ENCODE peak calls at places on chromosomes 16 and 17, in six cellular contexts. One of them, this sample, is unnamed.

GRCh38 chr16:25014500-25015147 is 545 bp downstream of the ARHGAP17 start:
- DNase-seq in neural progenitor cell: peak; percentile 77
- DNase-seq in GM23248: peak; percentile 75
- DNase-seq in IMR-90: peak; percentile 48
- DNase-seq in HAP-1: peak; percentile 62
- DNase-seq in colonic mucosa: peak; percentile 63
- DNase-seq in this sample: peak; percentile 46

GRCh38 chr17:55089251-55089650 is 120.7 kb downstream of the STXBP4 start:
- DNase-seq in neural progenitor cell: no peak
- DNase-seq in GM23248: no peak
- DNase-seq in IMR-90: no peak
- DNase-seq in HAP-1: no peak
- DNase-seq in colonic mucosa: no peak
- DNase-seq in this sample: no peak

GRCh38 chr17:48604770-48605329 is at the start of gene HOXB6:
- DNase-seq in neural progenitor cell: no peak
- DNase-seq in GM23248: peak; percentile 74
- DNase-seq in IMR-90: no peak
- DNase-seq in HAP-1: no peak
- DNase-seq in colonic mucosa: peak; percentile 92
- DNase-seq in this sample: no peak

GRCh38 chr17:13395346-13395745 is 206.4 kb downstream of the HS3ST3A1 start:
- DNase-seq in neural progenitor cell: no peak
- DNase-seq in GM23248: peak; percentile 69
- DNase-seq in IMR-90: no peak
- DNase-seq in HAP-1: no peak
- DNase-seq in colonic mucosa: no peak
- DNase-seq in this sample: no peak

GRCh38 chr17:21397341-21398050 is 21.3 kb downstream of the KCNJ12 start:
- DNase-seq in neural progenitor cell: no peak
- DNase-seq in GM23248: peak; percentile 97
- DNase-seq in IMR-90: peak; percentile 81
- DNase-seq in HAP-1: no peak
- DNase-seq in colonic mucosa: no peak
- DNase-seq in this sample: no peak

GRCh38 chr16:7398536-7398935 is 65.9 kb downstream of the RBFOX1 start:
- DNase-seq in neural progenitor cell: no peak
- DNase-seq in GM23248: no peak
- DNase-seq in IMR-90: no peak
- DNase-seq in HAP-1: no peak
- DNase-seq in colonic mucosa: no peak
- DNase-seq in this sample: no peak

GRCh38 chr17:77479817-77480508 is 339.2 kb downstream of the SEC14L1 start:
- DNase-seq in neural progenitor cell: peak; percentile 56
- DNase-seq in GM23248: no peak
- DNase-seq in IMR-90: peak; percentile 34
- DNase-seq in HAP-1: no peak
- DNase-seq in colonic mucosa: no peak
- DNase-seq in this sample: no peak

GRCh38 chr16:84720180-84720579 is 20.4 kb downstream of the USP10 start:
- DNase-seq in neural progenitor cell: no peak
- DNase-seq in GM23248: peak; percentile 78
- DNase-seq in IMR-90: no peak
- DNase-seq in HAP-1: no peak
- DNase-seq in colonic mucosa: no peak
- DNase-seq in this sample: no peak

GRCh38 chr16:6689643-6690042 is 643.0 kb upstream of the RBFOX1 start:
- DNase-seq in neural progenitor cell: peak; percentile 51
- DNase-seq in GM23248: no peak
- DNase-seq in IMR-90: no peak
- DNase-seq in HAP-1: no peak
- DNase-seq in colonic mucosa: no peak
- DNase-seq in this sample: no peak

GRCh38 chr16:81716478-81717210 is 62.4 kb upstream of the PLCG2 start:
- DNase-seq in neural progenitor cell: no peak
- DNase-seq in GM23248: no peak
- DNase-seq in IMR-90: no peak
- DNase-seq in HAP-1: no peak
- DNase-seq in colonic mucosa: no peak
- DNase-seq in this sample: no peak

GRCh38 chr16:81719993-81720392 is 59.1 kb upstream of the PLCG2 start:
- DNase-seq in neural progenitor cell: no peak
- DNase-seq in GM23248: no peak
- DNase-seq in IMR-90: no peak
- DNase-seq in HAP-1: no peak
- DNase-seq in colonic mucosa: peak; percentile 59
- DNase-seq in this sample: no peak

GRCh38 chr16:81720973-81721907 is 57.9 kb upstream of the PLCG2 start:
- DNase-seq in neural progenitor cell: no peak
- DNase-seq in GM23248: no peak
- DNase-seq in IMR-90: peak; percentile 61
- DNase-seq in HAP-1: no peak
- DNase-seq in colonic mucosa: no peak
- DNase-seq in this sample: no peak

GRCh38 chr16:81717662-81718189 is 61.4 kb upstream of the PLCG2 start:
- DNase-seq in neural progenitor cell: no peak
- DNase-seq in GM23248: no peak
- DNase-seq in IMR-90: no peak
- DNase-seq in HAP-1: no peak
- DNase-seq in colonic mucosa: no peak
- DNase-seq in this sample: no peak

DNA sequence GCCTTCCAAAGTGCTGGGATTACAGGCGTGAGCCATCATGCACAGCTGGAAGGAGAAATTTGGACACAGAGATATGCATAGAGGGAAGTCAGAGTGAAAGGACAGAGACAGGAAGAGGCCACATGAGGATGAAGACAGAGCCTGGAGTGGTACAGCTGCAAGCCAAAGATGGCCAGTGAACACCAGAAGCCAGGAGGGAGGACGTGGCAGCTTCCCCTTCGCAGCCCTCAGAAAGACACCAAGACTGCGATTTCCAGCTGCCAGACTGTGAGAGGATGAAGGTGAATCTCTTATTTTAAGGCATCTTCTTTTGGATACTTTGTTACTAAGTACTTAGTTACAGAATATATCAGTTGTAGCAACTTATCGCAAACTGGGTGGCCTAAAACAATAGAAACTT is 60.5 kb upstream of the PLCG2 start:
- DNase-seq in neural progenitor cell: no peak
- DNase-seq in GM23248: no peak
- DNase-seq in IMR-90: no peak
- DNase-seq in HAP-1: no peak
- DNase-seq in colonic mucosa: no peak
- DNase-seq in this sample: no peak
- H3K4me3 ChIP-seq in neural progenitor cell: no peak overlapping the region
- H3K4me3 ChIP-seq in GM23248: no peak overlapping the region
- H3K4me3 ChIP-seq in IMR-90: no peak overlapping the region
- H3K4me3 ChIP-seq in HAP-1: no peak overlapping the region
- H3K4me3 ChIP-seq in colonic mucosa: no peak overlapping the region
- H3K4me3 ChIP-seq in this sample: no peak overlapping the region

DNA sequence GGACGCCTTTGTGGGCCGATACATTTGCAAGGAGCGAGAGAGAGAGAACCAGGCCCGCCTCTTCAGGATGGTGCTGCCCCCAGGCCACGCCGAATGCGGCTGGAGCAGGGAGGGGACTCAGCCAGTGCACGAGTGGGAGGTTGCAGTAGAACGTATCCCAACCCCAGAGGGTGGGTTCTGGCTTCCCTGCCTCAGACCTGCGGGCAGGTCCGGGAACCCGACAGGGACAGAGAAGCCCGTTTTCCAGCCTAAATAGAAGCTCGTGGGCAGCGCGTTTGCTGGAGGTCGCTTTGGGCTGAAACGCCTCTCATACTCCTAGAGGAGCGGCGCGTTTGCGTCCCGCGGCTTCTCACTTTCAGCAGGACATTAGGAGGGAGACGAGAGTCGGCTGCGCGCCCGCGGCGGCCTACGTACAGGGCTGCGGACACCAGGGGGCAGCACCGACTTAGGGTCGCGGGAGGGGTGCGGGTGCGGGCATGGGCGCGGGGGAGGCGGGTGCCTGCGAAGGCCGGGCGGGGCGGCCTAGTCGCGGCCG is 11.0 kb downstream of the TBX2 start:
- DNase-seq in neural progenitor cell: peak; percentile 89
- DNase-seq in GM23248: peak; percentile 75
- DNase-seq in IMR-90: peak; percentile 86
- DNase-seq in HAP-1: peak; percentile 17
- DNase-seq in colonic mucosa: peak; percentile 81
- DNase-seq in this sample: peak; percentile 63
- H3K4me3 ChIP-seq in neural progenitor cell: peak overlapping the region; percentile 51
- H3K4me3 ChIP-seq in GM23248: no peak overlapping the region
- H3K4me3 ChIP-seq in IMR-90: peak overlapping the region; percentile 27
- H3K4me3 ChIP-seq in HAP-1: no peak overlapping the region
- H3K4me3 ChIP-seq in colonic mucosa: peak overlapping the region; percentile 49
- H3K4me3 ChIP-seq in this sample: peak overlapping the region; percentile 73

GRCh38 chr17:18987862-18988545 is 16.6 kb downstream of the FAM83G start:
- DNase-seq in neural progenitor cell: no peak
- DNase-seq in GM23248: no peak
- DNase-seq in IMR-90: no peak
- DNase-seq in HAP-1: no peak
- DNase-seq in colonic mucosa: no peak
- DNase-seq in this sample: no peak
- H3K4me3 ChIP-seq in neural progenitor cell: no peak overlapping the region
- H3K4me3 ChIP-seq in GM23248: no peak overlapping the region
- H3K4me3 ChIP-seq in IMR-90: no peak overlapping the region
- H3K4me3 ChIP-seq in HAP-1: no peak overlapping the region
- H3K4me3 ChIP-seq in colonic mucosa: no peak overlapping the region
- H3K4me3 ChIP-seq in this sample: no peak overlapping the region

GRCh38 chr16:19245326-19245925 is 40.1 kb upstream of the CLEC19A start:
- DNase-seq in neural progenitor cell: no peak
- DNase-seq in GM23248: no peak
- DNase-seq in IMR-90: no peak
- DNase-seq in HAP-1: no peak
- DNase-seq in colonic mucosa: peak; percentile 50
- DNase-seq in this sample: no peak
- H3K4me3 ChIP-seq in neural progenitor cell: no peak overlapping the region
- H3K4me3 ChIP-seq in GM23248: no peak overlapping the region
- H3K4me3 ChIP-seq in IMR-90: no peak overlapping the region
- H3K4me3 ChIP-seq in HAP-1: no peak overlapping the region
- H3K4me3 ChIP-seq in colonic mucosa: no peak overlapping the region
- H3K4me3 ChIP-seq in this sample: no peak overlapping the region

GRCh38 chr17:28724500-28725165 is 1.4 kb downstream of the TLCD1 start:
- DNase-seq in neural progenitor cell: no peak
- DNase-seq in GM23248: no peak
- DNase-seq in IMR-90: no peak
- DNase-seq in HAP-1: peak; percentile 47
- DNase-seq in colonic mucosa: no peak
- DNase-seq in this sample: no peak

GRCh38 chr17:28726396-28726911 is 421 bp upstream of the TLCD1 start:
- DNase-seq in neural progenitor cell: peak; percentile 90
- DNase-seq in GM23248: peak; percentile 86
- DNase-seq in IMR-90: peak; percentile 39
- DNase-seq in HAP-1: peak; percentile 86
- DNase-seq in colonic mucosa: peak; percentile 85
- DNase-seq in this sample: no peak

GRCh38 chr17:28726912-28727726 is 1.1 kb upstream of the TLCD1 start:
- DNase-seq in neural progenitor cell: peak; percentile 98
- DNase-seq in GM23248: peak; percentile 95
- DNase-seq in IMR-90: peak; percentile 90
- DNase-seq in HAP-1: peak; percentile 97
- DNase-seq in colonic mucosa: peak; percentile 97
- DNase-seq in this sample: peak; percentile 92

GRCh38 chr17:28725660-28726395 is at the start of gene TLCD1:
- DNase-seq in neural progenitor cell: peak; percentile 93
- DNase-seq in GM23248: peak; percentile 90
- DNase-seq in IMR-90: peak; percentile 74
- DNase-seq in HAP-1: peak; percentile 91
- DNase-seq in colonic mucosa: peak; percentile 79
- DNase-seq in this sample: no peak

GRCh38 chr17:28725166-28725659 is 820 bp downstream of the TLCD1 start:
- DNase-seq in neural progenitor cell: no peak
- DNase-seq in GM23248: peak; percentile 73
- DNase-seq in IMR-90: peak; percentile 65
- DNase-seq in HAP-1: no peak
- DNase-seq in colonic mucosa: peak; percentile 44
- DNase-seq in this sample: no peak
- H3K4me3 ChIP-seq in neural progenitor cell: peak overlapping the region; percentile 69
- H3K4me3 ChIP-seq in GM23248: peak overlapping the region; percentile 74
- H3K4me3 ChIP-seq in IMR-90: peak overlapping the region; percentile 72
- H3K4me3 ChIP-seq in HAP-1: peak overlapping the region; percentile 56
- H3K4me3 ChIP-seq in colonic mucosa: peak overlapping the region; percentile 81
- H3K4me3 ChIP-seq in this sample: peak overlapping the region; percentile 85

DNA sequence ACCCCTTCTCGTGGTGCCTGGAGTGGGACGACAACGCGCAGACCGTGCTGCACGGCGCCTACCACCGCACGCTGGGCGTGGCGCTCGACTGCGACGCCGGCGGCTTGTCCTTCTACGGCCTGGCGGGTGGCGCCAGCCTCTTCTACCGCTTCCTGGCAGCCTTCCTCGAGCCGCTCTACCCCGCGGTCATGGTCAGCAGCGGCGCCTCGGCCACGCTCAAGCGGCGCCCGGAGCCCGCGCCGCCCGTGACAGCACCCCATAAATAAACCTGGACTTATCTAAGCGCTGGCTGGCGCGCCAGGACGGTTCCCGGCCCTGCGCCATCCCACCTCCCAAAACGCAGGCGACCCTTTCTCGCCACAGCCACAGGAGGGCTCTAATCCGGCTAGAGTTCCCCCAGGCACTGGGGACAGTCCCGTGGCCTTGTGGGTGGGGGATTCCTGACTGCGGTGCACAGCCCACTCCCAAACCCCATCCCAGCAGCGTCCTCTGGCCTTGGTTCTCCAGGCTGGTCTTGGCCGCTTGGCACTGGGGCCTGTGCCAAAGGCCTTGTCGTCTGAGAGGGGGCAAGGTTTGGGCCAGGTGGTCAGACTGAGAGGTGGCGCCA is 10.2 kb upstream of the SLC16A5 start:
- DNase-seq in neural progenitor cell: no peak
- DNase-seq in GM23248: peak; percentile 47
- DNase-seq in IMR-90: no peak
- DNase-seq in HAP-1: no peak
- DNase-seq in colonic mucosa: peak; percentile 73
- DNase-seq in this sample: no peak
- H3K4me3 ChIP-seq in neural progenitor cell: no peak overlapping the region
- H3K4me3 ChIP-seq in GM23248: no peak overlapping the region
- H3K4me3 ChIP-seq in IMR-90: no peak overlapping the region
- H3K4me3 ChIP-seq in HAP-1: no peak overlapping the region
- H3K4me3 ChIP-seq in colonic mucosa: peak overlapping the region; percentile 33
- H3K4me3 ChIP-seq in this sample: no peak overlapping the region

DNA sequence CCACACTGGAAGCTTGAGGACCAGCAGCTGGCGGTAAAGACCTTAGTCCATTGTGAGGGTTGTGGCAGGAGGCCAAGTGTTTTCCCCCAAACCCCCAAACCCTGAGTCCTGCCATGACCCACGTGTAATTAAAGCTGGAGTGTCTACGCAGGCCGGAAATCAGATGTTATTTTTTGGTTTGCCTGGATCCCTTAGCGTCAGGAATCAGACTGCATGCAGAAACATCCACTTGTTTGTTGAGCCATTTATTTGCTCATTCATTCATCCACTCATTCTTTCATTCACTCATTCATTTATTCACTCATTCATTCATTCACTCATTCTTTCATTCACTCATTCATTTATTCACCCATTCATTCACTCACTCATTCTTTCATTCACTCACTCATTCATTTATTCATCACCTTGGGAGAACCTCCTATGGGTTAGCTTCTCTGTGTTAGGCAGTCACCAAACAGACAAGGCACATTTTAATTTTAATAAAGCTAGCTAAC is 313.1 kb downstream of the MAF start:
- DNase-seq in neural progenitor cell: no peak
- DNase-seq in GM23248: no peak
- DNase-seq in IMR-90: no peak
- DNase-seq in HAP-1: no peak
- DNase-seq in colonic mucosa: no peak
- DNase-seq in this sample: no peak
- H3K4me3 ChIP-seq in neural progenitor cell: no peak overlapping the region
- H3K4me3 ChIP-seq in GM23248: no peak overlapping the region
- H3K4me3 ChIP-seq in IMR-90: no peak overlapping the region
- H3K4me3 ChIP-seq in HAP-1: no peak overlapping the region
- H3K4me3 ChIP-seq in colonic mucosa: peak overlapping the region; percentile 25
- H3K4me3 ChIP-seq in this sample: no peak overlapping the region